ENCODE peak calls at places on chromosomes 16 and 17, in four cellular contexts. One of them, this sample, is unnamed.

GRCh38 chr16:70601576-70602575 is 44.5 kb upstream of the IL34 start:
- DNase-seq in IMR-90: peak
- DNase-seq in K562: no peak
- DNase-seq in HepG2: no peak
- DNase-seq in this sample: no peak

GRCh38 chr16:55911616-55912015 is 36.4 kb upstream of the CES5A start:
- DNase-seq in IMR-90: no peak
- DNase-seq in K562: no peak
- DNase-seq in HepG2: no peak
- DNase-seq in this sample: no peak

GRCh38 chr16:15798671-15799070 is 58.2 kb downstream of the MYH11 start:
- DNase-seq in IMR-90: no peak
- DNase-seq in K562: no peak
- DNase-seq in HepG2: no peak
- DNase-seq in this sample: no peak

GRCh38 chr17:59244081-59244480 is 23.8 kb downstream of the GDPD1 start:
- DNase-seq in IMR-90: no peak
- DNase-seq in K562: no peak
- DNase-seq in HepG2: no peak
- DNase-seq in this sample: no peak

GRCh38 chr17:19287651-19288050 is 50.5 kb downstream of the EPN2 start:
- DNase-seq in IMR-90: no peak
- DNase-seq in K562: no peak
- DNase-seq in HepG2: no peak
- DNase-seq in this sample: no peak

GRCh38 chr16:46785076-46785845 is 37.1 kb upstream of the MYLK3 start:
- DNase-seq in IMR-90: no peak
- DNase-seq in K562: no peak
- DNase-seq in HepG2: no peak
- DNase-seq in this sample: no peak

GRCh38 chr16:27406729-27407128 is 4.8 kb downstream of the IL21R start:
- DNase-seq in IMR-90: no peak
- DNase-seq in K562: no peak
- DNase-seq in HepG2: no peak
- DNase-seq in this sample: no peak

GRCh38 chr16:67539271-67539670 is 10.6 kb downstream of the RIPOR1 start:
- DNase-seq in IMR-90: no peak
- DNase-seq in K562: no peak
- DNase-seq in HepG2: no peak
- DNase-seq in this sample: no peak

GRCh38 chr16:2033057-2033911 is 6.6 kb downstream of the NHERF2 start:
- DNase-seq in IMR-90: peak
- DNase-seq in K562: peak
- DNase-seq in HepG2: peak
- DNase-seq in this sample: peak

GRCh38 chr17:77644981-77645380 is 313.5 kb upstream of the TNRC6C start:
- DNase-seq in IMR-90: no peak
- DNase-seq in K562: peak
- DNase-seq in HepG2: no peak
- DNase-seq in this sample: no peak

GRCh38 chr17:77542551-77543490 is 402.1 kb downstream of the SEC14L1 start:
- DNase-seq in IMR-90: peak
- DNase-seq in K562: peak
- DNase-seq in HepG2: peak
- DNase-seq in this sample: peak

GRCh38 chr16:66493490-66494401 is 56.2 kb downstream of the TK2 start:
- DNase-seq in IMR-90: no peak
- DNase-seq in K562: no peak
- DNase-seq in HepG2: no peak
- DNase-seq in this sample: no peak

GRCh38 chr17:68125471-68125870 is 89.9 kb downstream of the KPNA2 start:
- DNase-seq in IMR-90: no peak
- DNase-seq in K562: no peak
- DNase-seq in HepG2: no peak
- DNase-seq in this sample: no peak
- TF ChIP-seq MAFK in IMR-90: no peak
- TF ChIP-seq MAFK in K562: no peak
- TF ChIP-seq MAFK in HepG2: no peak
- TF ChIP-seq MAFK in this sample: no peak

DNA sequence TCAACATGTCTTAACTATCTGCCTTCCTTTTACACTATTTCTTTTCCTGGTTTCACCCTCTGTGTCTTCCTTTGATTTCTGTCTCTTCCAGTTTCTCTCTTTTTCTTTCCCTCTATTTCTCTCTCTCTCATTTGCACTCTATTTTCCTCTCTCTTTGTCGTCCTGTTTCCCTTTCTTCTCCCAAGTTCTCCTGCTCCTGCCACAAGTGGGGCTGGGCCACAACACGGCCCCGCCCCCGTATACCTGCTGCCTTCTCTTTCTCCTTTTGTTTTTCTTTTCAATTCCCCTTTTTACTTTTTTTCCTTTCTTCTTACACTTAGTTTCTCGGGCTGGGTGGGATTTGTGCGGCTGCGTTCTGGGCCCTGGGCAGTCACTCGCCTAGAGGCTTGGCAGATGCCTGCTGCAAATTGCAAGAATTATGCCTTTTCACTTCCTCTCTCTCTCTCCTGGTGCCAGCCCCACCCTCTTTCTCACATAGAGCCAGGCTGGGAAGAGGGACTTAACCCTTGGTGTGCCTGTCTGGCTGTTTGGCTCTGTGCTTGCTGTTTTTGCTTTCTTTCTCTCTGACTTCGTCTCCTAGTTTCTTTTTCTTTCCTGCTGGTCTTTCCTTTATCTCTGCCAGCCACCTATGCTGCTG is 2139.4 kb downstream of the TP53TG3F start:
- DNase-seq in IMR-90: no peak
- DNase-seq in K562: no peak
- DNase-seq in HepG2: no peak
- DNase-seq in this sample: no peak
- TF ChIP-seq BHLHE40 in IMR-90: no peak
- TF ChIP-seq BHLHE40 in K562: no peak
- TF ChIP-seq BHLHE40 in HepG2: no peak
- TF ChIP-seq BHLHE40 in this sample: no peak

GRCh38 chr17:82611140-82612058 is 36.8 kb downstream of the WDR45B start:
- DNase-seq in IMR-90: peak
- DNase-seq in K562: peak
- DNase-seq in HepG2: no peak
- DNase-seq in this sample: no peak
- H3K27ac ChIP-seq in IMR-90: peak
- H3K27ac ChIP-seq in K562: peak
- H3K27ac ChIP-seq in HepG2: no peak
- H3K27ac ChIP-seq in this sample: no peak

DNA sequence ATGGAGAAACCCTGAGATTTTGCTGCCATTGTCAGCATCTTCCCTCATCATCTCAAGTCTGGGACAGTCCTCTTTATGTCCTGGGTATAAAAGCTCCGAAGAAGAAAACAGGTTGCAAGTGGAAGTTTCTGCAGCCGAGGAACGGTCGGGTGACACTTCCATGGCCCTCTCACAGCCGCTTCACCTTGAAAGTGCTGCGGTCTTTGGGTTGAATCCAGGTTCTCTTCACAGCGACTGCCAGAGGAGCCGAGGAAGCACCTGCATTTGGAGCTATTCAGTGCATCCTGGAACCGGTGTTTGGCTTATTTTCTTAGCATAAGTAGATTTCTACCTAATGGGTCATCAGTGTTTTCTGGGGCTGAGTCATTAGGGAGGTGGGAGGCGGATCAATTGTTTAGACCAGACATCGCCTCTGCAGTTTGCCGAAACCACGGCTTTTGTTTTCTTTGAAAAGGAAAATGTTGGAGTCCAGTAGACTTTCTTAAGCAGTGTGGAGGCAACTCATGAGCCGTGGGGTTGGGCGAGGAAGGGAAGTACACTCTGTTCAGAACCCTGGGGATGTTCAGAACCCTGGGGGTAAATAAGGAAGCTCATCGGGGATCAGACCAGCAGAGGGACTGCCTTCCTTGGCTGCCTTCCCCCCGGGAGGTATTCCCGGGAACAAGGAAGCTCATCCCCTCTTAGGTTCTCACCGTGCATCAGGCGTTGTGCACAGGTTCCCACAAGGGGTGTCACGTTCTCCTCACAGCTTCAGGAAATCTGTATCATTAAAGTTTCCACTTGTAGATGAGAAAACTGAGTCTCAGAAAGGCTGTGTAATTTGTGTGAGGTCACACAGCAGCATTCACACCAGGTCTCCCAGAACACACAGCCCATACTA is 361.5 kb downstream of the SNX29 start:
- DNase-seq in IMR-90: peak
- DNase-seq in K562: no peak
- DNase-seq in HepG2: no peak
- DNase-seq in this sample: no peak
- TF ChIP-seq MAFK in IMR-90: no peak
- TF ChIP-seq MAFK in K562: no peak
- TF ChIP-seq MAFK in HepG2: no peak
- TF ChIP-seq MAFK in this sample: no peak

DNA sequence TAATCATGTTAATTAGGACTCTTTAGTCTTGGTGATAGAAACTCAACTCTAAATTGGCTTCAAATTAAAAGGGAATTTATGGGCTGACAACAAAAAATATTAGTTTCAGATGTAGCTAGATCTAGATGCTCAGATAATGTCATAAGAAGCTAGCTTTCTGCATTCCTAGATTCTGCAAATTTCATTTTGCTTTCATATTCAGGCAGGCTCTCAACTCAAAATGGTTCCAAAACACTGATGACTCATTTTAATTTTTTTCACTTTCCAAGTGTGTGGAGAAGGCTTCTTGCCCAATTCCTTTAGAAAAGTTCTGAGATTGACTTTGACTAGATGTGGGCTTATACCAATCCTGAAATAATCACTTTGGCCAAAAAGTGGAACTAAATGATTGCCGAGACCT is 236.7 kb upstream of the GOT2 start:
- DNase-seq in IMR-90: no peak
- DNase-seq in K562: no peak
- DNase-seq in HepG2: no peak
- DNase-seq in this sample: no peak
- TF ChIP-seq BHLHE40 in IMR-90: no peak
- TF ChIP-seq BHLHE40 in K562: no peak
- TF ChIP-seq BHLHE40 in HepG2: no peak
- TF ChIP-seq BHLHE40 in this sample: no peak

DNA sequence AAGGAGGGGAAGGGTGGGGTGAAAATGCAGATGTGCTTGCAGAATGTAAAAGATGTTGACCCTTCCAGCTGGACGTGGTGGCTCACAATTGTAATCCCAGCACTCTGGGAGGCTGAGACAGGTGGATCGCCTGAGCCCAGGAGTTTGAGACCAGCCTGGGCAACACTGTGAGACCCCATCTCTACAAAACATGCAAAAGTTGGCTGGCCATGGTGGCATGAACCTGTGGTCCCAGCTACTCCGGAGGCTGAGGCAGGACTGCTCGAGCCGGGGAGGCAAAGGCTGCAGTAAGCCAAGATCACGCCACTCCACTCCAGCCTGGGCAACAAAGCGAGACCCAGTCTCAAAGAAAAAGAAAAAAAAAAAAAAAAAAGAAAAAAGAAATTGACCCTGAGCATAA is 17.8 kb downstream of the ATP1B2 start:
- DNase-seq in IMR-90: no peak
- DNase-seq in K562: no peak
- DNase-seq in HepG2: no peak
- DNase-seq in this sample: no peak
- H3K27ac ChIP-seq in IMR-90: no peak
- H3K27ac ChIP-seq in K562: no peak
- H3K27ac ChIP-seq in HepG2: no peak
- H3K27ac ChIP-seq in this sample: no peak

GRCh38 chr17:49404371-49404770 is 10.3 kb downstream of the PHB1 start:
- DNase-seq in IMR-90: no peak
- DNase-seq in K562: no peak
- DNase-seq in HepG2: no peak
- DNase-seq in this sample: no peak
- TF ChIP-seq MAFK in IMR-90: no peak
- TF ChIP-seq MAFK in K562: no peak
- TF ChIP-seq MAFK in HepG2: no peak
- TF ChIP-seq MAFK in this sample: no peak

GRCh38 chr16:89120921-89121351 is 27.3 kb downstream of the ACSF3 start:
- DNase-seq in IMR-90: no peak
- DNase-seq in K562: no peak
- DNase-seq in HepG2: no peak
- DNase-seq in this sample: no peak
- TF ChIP-seq BHLHE40 in IMR-90: no peak
- TF ChIP-seq BHLHE40 in K562: no peak
- TF ChIP-seq BHLHE40 in HepG2: no peak
- TF ChIP-seq BHLHE40 in this sample: no peak

This sample was measured in A549.